ENCODE peak calls at places on chromosomes 5 and 9, in ten cellular contexts. M is Peyer's patch, T is sigmoid colon, U is tibial nerve, S is A549, N is HCT116, Q is esophagus squamous epithelium, F is uterus, D is endothelial cell of umbilical vein, X is right lobe of liver. R is an unnamed sample. For H3K4me1, the result is how much of the 10 kb centered on the place peaks cover.

GRCh38 chr5:102531506-102531905 is 32.7 kb upstream of the SLCO6A1 start:
- DNase-seq in S (no peak), T (no peak), D (no peak), U (no peak), M (no peak), X (no peak), Q (no peak), F (no peak), N (no peak), R (no peak)

GRCh38 chr5:180873628-180874520 is 12.8 kb upstream of the ZFP62 start:
- DNase-seq in S (no peak), M (no peak), F (no peak), D (no peak), Q (no peak), U (no peak), X (no peak), T (no peak), N (no peak), R (peak)

GRCh38 chr5:15933481-15934207 is 245.9 kb downstream of the MARCHF11 start:
- DNase-seq in X (no peak), S (no peak), D (peak), M (no peak), T (no peak), N (no peak), U (no peak), F (peak), Q (no peak), R (no peak)

GRCh38 chr5:160555836-160556660 is 134.4 kb downstream of the PTTG1 start:
- DNase-seq in D (no peak), Q (no peak), F (no peak), X (no peak), T (no peak), M (no peak), S (no peak), U (no peak), N (no peak), R (no peak)

GRCh38 chr5:176748967-176749935 is 61.1 kb upstream of the UNC5A start:
- DNase-seq in X (no peak), N (no peak), Q (no peak), U (no peak), S (no peak), F (no peak), M (no peak), T (no peak), D (no peak), R (no peak)

GRCh38 chr5:109028608-109029299 is 281.1 kb downstream of the FER start:
- DNase-seq in T (no peak), Q (no peak), X (no peak), U (no peak), D (no peak), N (no peak), M (no peak), S (no peak), F (no peak), R (no peak)

GRCh38 chr9:26172301-26172700 is 494.1 kb upstream of the TUSC1 start:
- DNase-seq in M (no peak), S (no peak), T (no peak), Q (no peak), U (no peak), N (no peak), X (no peak), F (no peak), D (no peak), R (no peak)

GRCh38 chr9:14722391-14723035 is at the start of gene CER1:
- DNase-seq in Q (no peak), U (no peak), M (no peak), T (no peak), D (no peak), S (no peak), N (no peak), F (no peak), X (no peak), R (no peak)

GRCh38 chr5:132239776-132240175 is 12.1 kb upstream of the P4HA2 start:
- DNase-seq in D (no peak), T (peak), N (no peak), S (no peak), U (no peak), M (peak), X (no peak), Q (no peak), F (peak), R (no peak)

GRCh38 chr9:124180557-124180956 is 77.2 kb upstream of the NEK6 start:
- DNase-seq in U (peak), S (no peak), D (peak), F (no peak), T (peak), M (no peak), Q (no peak), X (no peak), N (no peak), R (peak)

GRCh38 chr5:101045689-101046088 is 142.6 kb upstream of the ST8SIA4 start:
- DNase-seq in D (peak), U (no peak), M (no peak), F (no peak), N (peak), S (no peak), X (no peak), T (no peak), Q (no peak), R (no peak)
- TF ChIP-seq CTCF in D (no peak), U (no peak), M (no peak), F (no peak), N (peak), S (no peak), X (no peak), T (no peak), Q (peak), R (peak)

GRCh38 chr9:122320346-122320995 is 50.4 kb upstream of the PTGS1 start:
- DNase-seq in F (no peak), Q (no peak), N (no peak), S (no peak), M (no peak), X (no peak), U (no peak), T (peak), D (no peak), R (no peak)
- TF ChIP-seq POLR2A in F (no peak), Q (no peak), N (no peak), S (no peak), M (no peak), X (no peak), U (no peak), T (no peak), D (no peak), R (no peak)

GRCh38 chr9:90810686-90811085 is 9.1 kb downstream of the SYK start:
- DNase-seq in N (no peak), U (no peak), D (no peak), Q (no peak), F (no peak), M (no peak), S (no peak), T (no peak), X (no peak), R (no peak)
- H3K4me1 ChIP-seq in N (under half), U (under half), D (under half), Q (under half), F (under half), M (under half), S (under half), T (under half), X (under half), R (half or more)

DNA sequence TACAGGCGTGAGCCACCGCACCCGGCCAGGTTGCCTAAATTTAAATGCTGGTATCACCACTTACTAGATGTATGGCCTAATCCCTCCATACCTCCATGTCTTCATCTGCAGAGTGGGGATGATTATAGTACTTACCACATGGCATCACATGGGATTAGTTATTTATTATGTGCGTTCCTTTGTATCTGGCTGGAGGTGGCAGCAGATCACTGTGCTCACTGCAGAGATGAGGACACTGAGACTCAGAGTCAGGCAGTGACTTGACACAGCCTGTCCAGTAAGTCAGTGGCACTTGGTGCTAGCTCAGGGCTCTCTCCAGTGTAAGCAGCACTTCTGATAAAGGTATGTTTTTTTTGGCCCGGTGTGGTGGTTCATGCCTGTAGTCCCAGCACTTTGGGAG is 38.4 kb upstream of the HAND1 start:
- DNase-seq in N (no peak), X (no peak), U (no peak), F (no peak), M (no peak), D (no peak), T (no peak), Q (no peak), S (no peak), R (no peak)
- TF ChIP-seq CTCF in N (no peak), X (no peak), U (no peak), F (no peak), M (no peak), D (no peak), T (no peak), Q (no peak), S (no peak), R (no peak)

R was measured in heart left ventricle.